ENCODE peak calls at places on chromosomes 1 and 21, in five cellular contexts. Q is A549, R is GM12878, A is SK-N-SH, L is K562. F is an unnamed sample.

GRCh38 chr1:227886993-227887696 is 60.6 kb downstream of the WNT9A start:
- DNase-seq in Q (no peak), R (no peak), A (peak; percentile 84), L (no peak), F (peak; percentile 45)

GRCh38 chr21:45515241-45516061 is 26.8 kb downstream of the SLC19A1 start:
- DNase-seq in Q (no peak), R (no peak), A (no peak), L (no peak), F (no peak)

GRCh38 chr1:160117709-160118183 is 2.2 kb downstream of the ATP1A2 start:
- DNase-seq in Q (no peak), R (no peak), A (no peak), L (no peak), F (peak; percentile 31)

GRCh38 chr21:32389337-32390015 is 3.3 kb downstream of the URB1 start:
- DNase-seq in Q (no peak), R (no peak), A (no peak), L (no peak), F (peak; percentile 51)

GRCh38 chr1:108113496-108113895 is 86.6 kb downstream of the SLC25A24 start:
- DNase-seq in Q (no peak), R (no peak), A (no peak), L (no peak), F (no peak)

GRCh38 chr1:50342525-50342924 is 80.7 kb downstream of the DMRTA2 start:
- DNase-seq in Q (no peak), R (no peak), A (peak; percentile 62), L (no peak), F (no peak)

GRCh38 chr1:59767119-59767518 is 47.6 kb upstream of the HOOK1 start:
- DNase-seq in Q (no peak), R (no peak), A (no peak), L (no peak), F (no peak)

GRCh38 chr1:110916669-110917306 is 43.8 kb downstream of the CD53 start:
- DNase-seq in Q (peak; percentile 31), R (no peak), A (no peak), L (peak; percentile 94), F (peak; percentile 19)

GRCh38 chr1:62066713-62067112 is 127.9 kb upstream of the L1TD1 start:
- DNase-seq in Q (no peak), R (no peak), A (no peak), L (no peak), F (no peak)

GRCh38 chr1:210360852-210361477 is 32.3 kb downstream of the HHAT start:
- DNase-seq in Q (peak; percentile 71), R (no peak), A (peak; percentile 53), L (peak; percentile 24), F (peak; percentile 74)

GRCh38 chr21:44966135-44967081 is 26.6 kb downstream of the SLX9 start:
- DNase-seq in Q (no peak), R (no peak), A (peak; percentile 79), L (no peak), F (no peak)

GRCh38 chr1:229556551-229556950 is 2.0 kb downstream of the ABCB10 start:
- DNase-seq in Q (no peak), R (no peak), A (no peak), L (peak; percentile 57), F (no peak)

GRCh38 chr1:19232526-19232851 is 18.8 kb downstream of the EMC1 start:
- DNase-seq in Q (no peak), R (no peak), A (no peak), L (no peak), F (peak; percentile 68)

GRCh38 chr21:45698493-45698947 is 55.0 kb downstream of the PCBP3 start:
- DNase-seq in Q (no peak), R (no peak), A (no peak), L (no peak), F (peak; percentile 96)

GRCh38 chr1:156478250-156478627 is 22.3 kb downstream of the MEF2D start:
- DNase-seq in Q (no peak), R (no peak), A (no peak), L (no peak), F (no peak)

GRCh38 chr1:198162091-198162767 is 5.4 kb downstream of the NEK7 start:
- DNase-seq in Q (no peak), R (no peak), A (no peak), L (peak; percentile 77), F (no peak)

GRCh38 chr1:206590025-206590834 is 22.0 kb downstream of the EIF2D start:
- DNase-seq in Q (no peak), R (no peak), A (no peak), L (peak; percentile 62), F (peak; percentile 80)

GRCh38 chr1:59601032-59601431 is 213.7 kb upstream of the HOOK1 start:
- DNase-seq in Q (no peak), R (no peak), A (no peak), L (no peak), F (no peak)

GRCh38 chr1:216721878-216722277 is 1.4 kb downstream of the ESRRG start:
- DNase-seq in Q (no peak), R (no peak), A (no peak), L (no peak), F (no peak)

GRCh38 chr1:154431586-154432373 is 26.6 kb downstream of the IL6R start:
- DNase-seq in Q (no peak), R (no peak), A (no peak), L (peak; percentile 57), F (peak; percentile 99)

GRCh38 chr1:234893359-234893724 is 235.3 kb downstream of the TOMM20 start:
- DNase-seq in Q (no peak), R (no peak), A (no peak), L (no peak), F (no peak)

GRCh38 chr1:64241069-64241468 is 37.6 kb downstream of the UBE2U start:
- DNase-seq in Q (no peak), R (no peak), A (no peak), L (no peak), F (no peak)

GRCh38 chr1:162011337-162012012 is 12.2 kb downstream of the OLFML2B start:
- DNase-seq in Q (no peak), R (no peak), A (no peak), L (no peak), F (no peak)

GRCh38 chr1:220290163-220290761 is 18.0 kb upstream of the RAB3GAP2 start:
- DNase-seq in Q (no peak), R (no peak), A (no peak), L (no peak), F (no peak)

GRCh38 chr1:78718566-78718965 is 68.9 kb downstream of the IFI44 start:
- DNase-seq in Q (no peak), R (no peak), A (no peak), L (no peak), F (peak; percentile 51)

GRCh38 chr1:60268451-60268850 is 194.9 kb upstream of the C1orf87 start:
- DNase-seq in Q (no peak), R (no peak), A (no peak), L (no peak), F (no peak)

DNA sequence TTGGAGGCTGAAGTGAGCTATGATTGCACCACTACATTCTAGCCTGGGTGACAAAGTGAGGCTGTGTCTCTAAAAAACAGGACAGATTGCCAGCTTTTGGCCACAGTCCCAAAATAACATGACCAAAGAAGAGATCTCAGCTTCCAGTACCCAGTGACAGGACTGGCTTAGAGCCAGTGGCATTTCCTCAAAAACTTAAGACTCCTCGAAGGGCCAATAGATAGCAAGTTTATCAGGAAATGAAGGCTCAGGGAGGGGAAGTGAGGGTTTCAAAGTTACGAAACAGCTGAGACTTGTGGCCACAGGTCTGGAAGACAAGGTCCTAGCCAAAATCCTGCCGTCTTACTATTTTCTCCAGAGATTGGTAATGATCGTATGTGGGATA is 6.3 kb upstream of the TMEM39B start:
- DNase-seq in Q (no peak), R (no peak), A (no peak), L (peak; percentile 78), F (peak; percentile 79)
- TF ChIP-seq RCOR1 in Q (no peak), R (no peak), A (no peak), L (peak; percentile 82), F (no peak)

GRCh38 chr1:192709544-192709943 is 73.6 kb downstream of the RGS13 start:
- DNase-seq in Q (no peak), R (no peak), A (no peak), L (no peak), F (peak; percentile 32)
- TF ChIP-seq RCOR1 in Q (no peak), R (no peak), A (no peak), L (no peak), F (no peak)

GRCh38 chr1:221437171-221437570 is 304.7 kb downstream of the DUSP10 start:
- DNase-seq in Q (no peak), R (no peak), A (no peak), L (no peak), F (peak; percentile 42)
- TF ChIP-seq RCOR1 in Q (no peak), R (no peak), A (no peak), L (no peak), F (no peak)

DNA sequence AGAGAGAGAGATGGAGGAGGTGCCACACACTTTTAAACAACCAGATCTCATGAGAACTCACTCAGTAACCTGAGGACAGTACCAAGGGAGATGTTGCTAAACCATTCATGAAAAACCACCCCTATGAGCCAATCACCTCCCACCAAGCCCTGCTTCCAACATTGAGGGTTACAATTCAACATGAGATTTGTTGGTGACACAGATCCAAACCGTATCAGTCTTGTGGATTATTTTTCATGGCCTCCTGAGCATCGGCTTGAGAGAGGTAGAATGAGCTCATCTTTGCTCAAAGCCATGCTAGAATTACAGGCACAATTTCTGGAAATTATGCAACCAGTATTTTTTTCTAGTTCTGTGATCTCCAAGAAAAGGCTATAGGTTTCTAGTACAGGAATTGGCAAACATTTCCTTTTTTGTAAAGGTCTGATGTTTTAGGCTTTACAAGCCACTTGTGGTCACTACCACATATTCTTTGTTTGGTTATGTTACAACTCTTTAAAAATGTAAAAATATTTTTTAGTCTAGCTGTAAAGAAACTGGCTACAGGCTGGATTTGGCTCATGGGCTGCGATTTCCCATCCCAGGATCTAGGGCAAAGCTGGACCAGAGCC is 219.3 kb downstream of the DUSP10 start:
- DNase-seq in Q (no peak), R (no peak), A (no peak), L (no peak), F (peak; percentile 32)
- TF ChIP-seq RCOR1 in Q (no peak), R (no peak), A (no peak), L (no peak), F (no peak)

DNA sequence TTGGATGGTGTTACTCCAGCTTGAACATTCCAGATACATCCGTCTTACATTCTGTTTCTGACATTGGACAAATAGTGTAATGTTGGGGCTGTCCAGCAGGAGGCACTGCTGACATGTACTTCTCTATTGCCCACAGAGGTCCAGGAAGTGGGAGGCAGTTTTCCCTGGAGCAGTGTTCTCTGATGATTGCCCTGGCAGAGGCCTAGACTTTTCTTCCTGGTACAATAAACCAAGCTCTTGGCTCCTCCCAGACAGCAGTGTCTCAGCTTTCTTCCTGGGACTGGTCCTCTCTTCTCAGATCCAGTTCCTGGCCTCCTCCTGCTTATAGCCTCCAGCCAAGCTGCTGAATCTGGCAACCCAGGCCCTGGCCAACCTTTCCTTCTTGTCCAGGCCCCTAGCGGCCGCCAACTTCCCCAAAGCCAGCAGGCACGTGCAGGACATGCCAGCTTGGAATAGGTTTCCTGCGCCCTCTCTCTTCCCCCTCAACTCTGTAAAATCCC is 14.9 kb upstream of the IFNLR1 start:
- DNase-seq in Q (peak; percentile 62), R (no peak), A (peak; percentile 77), L (peak; percentile 80), F (peak; percentile 86)
- TF ChIP-seq RCOR1 in Q (no peak), R (no peak), A (no peak), L (no peak), F (no peak)